ENCODE peak calls at places on chromosomes 6 and 20, in eight cellular contexts. One of them, this sample, is unnamed.

GRCh38 chr6:978937-979685 is 286.2 kb upstream of the EXOC2 start:
- DNase-seq in fibroblast of lung: peak
- DNase-seq in body of pancreas: no peak
- DNase-seq in uterus: no peak
- DNase-seq in foreskin keratinocyte: no peak
- DNase-seq in H9: no peak
- DNase-seq in K562: no peak
- DNase-seq in CD4-positive, alpha-beta T cell: no peak
- DNase-seq in this sample: no peak

GRCh38 chr6:80338201-80338836 is 231.8 kb downstream of the BCKDHB start:
- DNase-seq in fibroblast of lung: peak
- DNase-seq in K562: peak
- DNase-seq in CD4-positive, alpha-beta T cell: peak
- DNase-seq in body of pancreas: peak
- DNase-seq in H9: peak
- DNase-seq in foreskin keratinocyte: peak
- DNase-seq in uterus: peak
- DNase-seq in this sample: peak

GRCh38 chr6:82083646-82084045 is 163.9 kb downstream of the IBTK start:
- DNase-seq in body of pancreas: no peak
- DNase-seq in fibroblast of lung: peak
- DNase-seq in foreskin keratinocyte: no peak
- DNase-seq in uterus: no peak
- DNase-seq in H9: no peak
- DNase-seq in K562: no peak
- DNase-seq in CD4-positive, alpha-beta T cell: no peak
- DNase-seq in this sample: no peak

GRCh38 chr6:62672989-62673388 is 387.0 kb upstream of the KHDRBS2 start:
- DNase-seq in CD4-positive, alpha-beta T cell: no peak
- DNase-seq in fibroblast of lung: no peak
- DNase-seq in K562: no peak
- DNase-seq in body of pancreas: no peak
- DNase-seq in H9: no peak
- DNase-seq in foreskin keratinocyte: no peak
- DNase-seq in uterus: no peak
- DNase-seq in this sample: no peak

GRCh38 chr6:56540950-56541600 is 101.6 kb downstream of the DST start:
- DNase-seq in H9: no peak
- DNase-seq in K562: peak
- DNase-seq in body of pancreas: peak
- DNase-seq in foreskin keratinocyte: no peak
- DNase-seq in fibroblast of lung: peak
- DNase-seq in CD4-positive, alpha-beta T cell: no peak
- DNase-seq in uterus: no peak
- DNase-seq in this sample: no peak

GRCh38 chr20:59583428-59584277 is 20.7 kb upstream of the PHACTR3 start:
- DNase-seq in foreskin keratinocyte: no peak
- DNase-seq in uterus: peak
- DNase-seq in H9: no peak
- DNase-seq in body of pancreas: peak
- DNase-seq in fibroblast of lung: no peak
- DNase-seq in K562: no peak
- DNase-seq in CD4-positive, alpha-beta T cell: no peak
- DNase-seq in this sample: no peak

GRCh38 chr6:170107606-170108222 is 183.2 kb downstream of the DLL1 start:
- DNase-seq in H9: no peak
- DNase-seq in fibroblast of lung: no peak
- DNase-seq in uterus: no peak
- DNase-seq in CD4-positive, alpha-beta T cell: no peak
- DNase-seq in K562: no peak
- DNase-seq in foreskin keratinocyte: no peak
- DNase-seq in body of pancreas: peak
- DNase-seq in this sample: no peak

GRCh38 chr6:129698430-129698829 is 11.5 kb downstream of the ARHGAP18 start:
- DNase-seq in H9: no peak
- DNase-seq in fibroblast of lung: no peak
- DNase-seq in K562: no peak
- DNase-seq in foreskin keratinocyte: no peak
- DNase-seq in body of pancreas: no peak
- DNase-seq in CD4-positive, alpha-beta T cell: no peak
- DNase-seq in uterus: no peak
- DNase-seq in this sample: no peak

GRCh38 chr20:49400410-49400809 is 82.1 kb downstream of the KCNB1 start:
- DNase-seq in foreskin keratinocyte: no peak
- DNase-seq in K562: no peak
- DNase-seq in fibroblast of lung: no peak
- DNase-seq in CD4-positive, alpha-beta T cell: no peak
- DNase-seq in H9: no peak
- DNase-seq in uterus: peak
- DNase-seq in body of pancreas: peak
- DNase-seq in this sample: no peak

GRCh38 chr6:138107752-138108592 is 753 bp upstream of the PERP start:
- DNase-seq in fibroblast of lung: no peak
- DNase-seq in body of pancreas: peak
- DNase-seq in uterus: no peak
- DNase-seq in CD4-positive, alpha-beta T cell: no peak
- DNase-seq in H9: peak
- DNase-seq in foreskin keratinocyte: no peak
- DNase-seq in K562: peak
- DNase-seq in this sample: no peak

GRCh38 chr20:5191829-5192569 is 65.2 kb downstream of the CDS2 start:
- DNase-seq in H9: peak
- DNase-seq in K562: peak
- DNase-seq in foreskin keratinocyte: peak
- DNase-seq in uterus: peak
- DNase-seq in body of pancreas: peak
- DNase-seq in fibroblast of lung: peak
- DNase-seq in CD4-positive, alpha-beta T cell: peak
- DNase-seq in this sample: peak

GRCh38 chr6:62285612-62286469 is at the start of gene KHDRBS2:
- DNase-seq in H9: peak
- DNase-seq in CD4-positive, alpha-beta T cell: no peak
- DNase-seq in body of pancreas: peak
- DNase-seq in foreskin keratinocyte: no peak
- DNase-seq in K562: no peak
- DNase-seq in fibroblast of lung: no peak
- DNase-seq in uterus: peak
- DNase-seq in this sample: no peak

GRCh38 chr6:20778917-20779316 is 244.7 kb downstream of the CDKAL1 start:
- DNase-seq in foreskin keratinocyte: no peak
- DNase-seq in uterus: no peak
- DNase-seq in K562: no peak
- DNase-seq in H9: no peak
- DNase-seq in CD4-positive, alpha-beta T cell: no peak
- DNase-seq in body of pancreas: no peak
- DNase-seq in fibroblast of lung: peak
- DNase-seq in this sample: no peak

GRCh38 chr6:101761124-101761601 is 367.7 kb downstream of the GRIK2 start:
- DNase-seq in H9: no peak
- DNase-seq in K562: no peak
- DNase-seq in fibroblast of lung: peak
- DNase-seq in CD4-positive, alpha-beta T cell: no peak
- DNase-seq in uterus: no peak
- DNase-seq in foreskin keratinocyte: peak
- DNase-seq in body of pancreas: no peak
- DNase-seq in this sample: peak

GRCh38 chr20:34222208-34222607 is 19.0 kb upstream of the ASIP start:
- DNase-seq in CD4-positive, alpha-beta T cell: no peak
- DNase-seq in fibroblast of lung: peak
- DNase-seq in body of pancreas: no peak
- DNase-seq in foreskin keratinocyte: peak
- DNase-seq in uterus: peak
- DNase-seq in K562: no peak
- DNase-seq in H9: no peak
- DNase-seq in this sample: peak

GRCh38 chr20:48222595-48223180 is 437.4 kb upstream of the SULF2 start:
- DNase-seq in fibroblast of lung: no peak
- DNase-seq in foreskin keratinocyte: no peak
- DNase-seq in K562: no peak
- DNase-seq in H9: no peak
- DNase-seq in CD4-positive, alpha-beta T cell: no peak
- DNase-seq in uterus: no peak
- DNase-seq in body of pancreas: no peak
- DNase-seq in this sample: no peak

GRCh38 chr20:43969501-43969900 is 54.8 kb downstream of the TOX2 start:
- DNase-seq in uterus: no peak
- DNase-seq in foreskin keratinocyte: no peak
- DNase-seq in fibroblast of lung: no peak
- DNase-seq in body of pancreas: no peak
- DNase-seq in K562: no peak
- DNase-seq in CD4-positive, alpha-beta T cell: no peak
- DNase-seq in H9: no peak
- DNase-seq in this sample: no peak

GRCh38 chr20:33606114-33606771 is 55.9 kb upstream of the C20orf144 start:
- DNase-seq in foreskin keratinocyte: no peak
- DNase-seq in uterus: no peak
- DNase-seq in H9: no peak
- DNase-seq in CD4-positive, alpha-beta T cell: no peak
- DNase-seq in fibroblast of lung: no peak
- DNase-seq in body of pancreas: no peak
- DNase-seq in K562: no peak
- DNase-seq in this sample: no peak

GRCh38 chr6:108119212-108120141 is 44.9 kb upstream of the OSTM1 start:
- DNase-seq in fibroblast of lung: no peak
- DNase-seq in CD4-positive, alpha-beta T cell: no peak
- DNase-seq in H9: peak
- DNase-seq in uterus: no peak
- DNase-seq in K562: no peak
- DNase-seq in body of pancreas: no peak
- DNase-seq in foreskin keratinocyte: no peak
- DNase-seq in this sample: no peak

GRCh38 chr20:56945057-56945456 is 316.0 kb downstream of the TFAP2C start:
- DNase-seq in uterus: no peak
- DNase-seq in CD4-positive, alpha-beta T cell: no peak
- DNase-seq in foreskin keratinocyte: no peak
- DNase-seq in K562: no peak
- DNase-seq in body of pancreas: peak
- DNase-seq in fibroblast of lung: no peak
- DNase-seq in H9: no peak
- DNase-seq in this sample: no peak

GRCh38 chr6:30647802-30648460 is 998 bp downstream of the C6orf136 start:
- DNase-seq in CD4-positive, alpha-beta T cell: no peak
- DNase-seq in K562: peak
- DNase-seq in foreskin keratinocyte: peak
- DNase-seq in uterus: no peak
- DNase-seq in fibroblast of lung: no peak
- DNase-seq in H9: no peak
- DNase-seq in body of pancreas: no peak
- DNase-seq in this sample: no peak

GRCh38 chr6:35415065-35415880 is 36.9 kb upstream of the FANCE start:
- DNase-seq in foreskin keratinocyte: peak
- DNase-seq in K562: peak
- DNase-seq in CD4-positive, alpha-beta T cell: peak
- DNase-seq in body of pancreas: peak
- DNase-seq in fibroblast of lung: peak
- DNase-seq in H9: peak
- DNase-seq in uterus: peak
- DNase-seq in this sample: peak
- H3K27ac ChIP-seq in foreskin keratinocyte: peak
- H3K27ac ChIP-seq in K562: no peak
- H3K27ac ChIP-seq in CD4-positive, alpha-beta T cell: no peak
- H3K27ac ChIP-seq in body of pancreas: no peak
- H3K27ac ChIP-seq in fibroblast of lung: peak
- H3K27ac ChIP-seq in H9: no peak
- H3K27ac ChIP-seq in uterus: no peak
- H3K27ac ChIP-seq in this sample: no peak

DNA sequence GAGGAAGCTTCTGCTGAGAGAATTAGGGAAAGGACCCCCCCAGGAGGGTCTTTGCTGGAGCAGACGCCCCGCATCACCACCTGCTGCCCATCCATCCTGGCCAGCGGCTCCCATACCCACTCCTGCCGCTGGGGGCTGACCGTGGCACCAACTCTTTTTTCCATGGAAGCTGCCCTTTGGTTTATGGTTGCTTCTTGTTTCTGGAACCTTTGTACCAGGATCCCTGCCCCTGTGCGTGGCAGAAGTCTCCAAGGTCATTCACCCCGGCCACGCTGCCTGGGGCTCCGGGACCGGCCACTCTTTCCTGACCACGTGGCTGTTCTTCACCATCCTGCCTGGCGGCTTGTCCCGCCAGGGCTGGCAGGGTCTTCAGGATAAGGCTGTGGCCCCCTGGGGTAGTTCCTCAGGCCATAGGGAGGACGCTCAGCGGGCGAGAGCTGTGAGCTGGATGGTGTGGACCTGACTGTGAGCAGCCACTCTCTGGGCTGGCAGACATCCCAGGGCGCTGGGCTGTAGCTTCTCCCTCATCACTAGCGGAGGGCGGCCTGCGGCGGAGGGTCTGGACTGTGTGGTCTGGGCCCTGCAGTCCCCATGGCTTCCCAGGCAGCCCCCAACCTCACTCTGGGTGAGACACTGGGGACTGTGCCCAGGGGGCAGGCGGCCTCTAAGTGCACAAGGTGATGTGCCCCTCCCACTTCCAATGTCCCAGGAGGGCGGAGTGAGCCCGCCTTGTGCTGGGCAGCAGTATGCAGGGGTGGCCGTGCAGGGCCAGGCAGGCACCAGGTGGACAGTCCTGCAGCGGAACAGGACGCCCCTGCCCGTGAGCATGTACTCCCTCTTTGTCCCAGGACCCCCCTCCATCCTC is 22.8 kb upstream of the RBBP8NL start:
- DNase-seq in body of pancreas: no peak
- DNase-seq in uterus: no peak
- DNase-seq in K562: no peak
- DNase-seq in fibroblast of lung: no peak
- DNase-seq in foreskin keratinocyte: no peak
- DNase-seq in CD4-positive, alpha-beta T cell: no peak
- DNase-seq in H9: no peak
- DNase-seq in this sample: no peak
- TF ChIP-seq CTCF in body of pancreas: no peak
- TF ChIP-seq CTCF in uterus: no peak
- TF ChIP-seq CTCF in K562: peak
- TF ChIP-seq CTCF in fibroblast of lung: no peak
- TF ChIP-seq CTCF in foreskin keratinocyte: no peak
- TF ChIP-seq CTCF in CD4-positive, alpha-beta T cell: no peak
- TF ChIP-seq CTCF in H9: peak
- TF ChIP-seq CTCF in this sample: no peak

GRCh38 chr6:40825085-40825484 is 213.9 kb downstream of the UNC5CL start:
- DNase-seq in K562: no peak
- DNase-seq in CD4-positive, alpha-beta T cell: no peak
- DNase-seq in body of pancreas: no peak
- DNase-seq in fibroblast of lung: no peak
- DNase-seq in H9: no peak
- DNase-seq in uterus: no peak
- DNase-seq in foreskin keratinocyte: no peak
- DNase-seq in this sample: no peak
- H3K27ac ChIP-seq in K562: no peak
- H3K27ac ChIP-seq in CD4-positive, alpha-beta T cell: no peak
- H3K27ac ChIP-seq in body of pancreas: no peak
- H3K27ac ChIP-seq in fibroblast of lung: no peak
- H3K27ac ChIP-seq in H9: no peak
- H3K27ac ChIP-seq in uterus: no peak
- H3K27ac ChIP-seq in foreskin keratinocyte: no peak
- H3K27ac ChIP-seq in this sample: no peak

DNA sequence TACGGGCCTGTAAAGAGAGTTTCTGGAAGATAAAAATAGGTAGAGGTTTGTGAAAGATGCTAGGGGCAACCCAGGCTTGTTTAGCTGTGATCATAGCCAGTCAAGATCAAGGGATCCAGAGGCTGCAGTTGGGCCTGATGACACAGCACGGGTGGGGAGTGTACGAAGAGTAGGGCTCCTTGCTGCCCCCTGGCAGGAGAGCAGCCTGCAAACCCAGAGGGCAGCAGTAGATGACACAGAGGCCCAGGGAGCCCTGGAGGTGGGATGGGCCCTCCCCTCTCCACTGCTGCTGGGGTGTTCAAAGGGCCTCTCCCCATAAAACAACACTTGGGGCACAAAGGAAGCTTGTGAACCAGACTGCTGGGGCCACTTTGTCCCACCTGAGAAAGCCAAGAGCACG is 47.2 kb downstream of the VEGFA start:
- DNase-seq in CD4-positive, alpha-beta T cell: no peak
- DNase-seq in body of pancreas: peak
- DNase-seq in K562: peak
- DNase-seq in fibroblast of lung: peak
- DNase-seq in foreskin keratinocyte: no peak
- DNase-seq in uterus: no peak
- DNase-seq in H9: peak
- DNase-seq in this sample: peak
- TF ChIP-seq CTCF in CD4-positive, alpha-beta T cell: no peak
- TF ChIP-seq CTCF in body of pancreas: peak
- TF ChIP-seq CTCF in K562: peak
- TF ChIP-seq CTCF in fibroblast of lung: peak
- TF ChIP-seq CTCF in foreskin keratinocyte: peak
- TF ChIP-seq CTCF in uterus: no peak
- TF ChIP-seq CTCF in H9: peak
- TF ChIP-seq CTCF in this sample: peak

This sample was measured in HL-60.